ENCODE peak calls at places on chromosomes 4 and X, in four cellular contexts. One of them, this sample, is unnamed.

GRCh38 chrX:38095971-38096529 is 89.7 kb downstream of the SYTL5 start:
- DNase-seq in HepG2: no peak
- DNase-seq in SK-N-SH: no peak
- DNase-seq in K562: no peak
- DNase-seq in this sample: peak

GRCh38 chrX:35166023-35166422 is 223.4 kb downstream of the FAM47B start:
- DNase-seq in SK-N-SH: no peak
- DNase-seq in K562: no peak
- DNase-seq in HepG2: no peak
- DNase-seq in this sample: no peak

GRCh38 chr4:3720461-3720860 is 45.7 kb upstream of the ADRA2C start:
- DNase-seq in K562: no peak
- DNase-seq in HepG2: no peak
- DNase-seq in SK-N-SH: no peak
- DNase-seq in this sample: no peak

GRCh38 chr4:110484767-110485166 is 8.8 kb downstream of the ENPEP start:
- DNase-seq in K562: no peak
- DNase-seq in HepG2: no peak
- DNase-seq in SK-N-SH: no peak
- DNase-seq in this sample: no peak

GRCh38 chr4:95165926-95166524 is 382.7 kb downstream of the UNC5C start:
- DNase-seq in K562: peak
- DNase-seq in SK-N-SH: peak
- DNase-seq in HepG2: peak
- DNase-seq in this sample: peak

GRCh38 chrX:1385824-1386223 is 6.1 kb downstream of the SLC25A6 start:
- DNase-seq in SK-N-SH: peak
- DNase-seq in HepG2: no peak
- DNase-seq in K562: no peak
- DNase-seq in this sample: no peak

GRCh38 chr4:152510349-152511147 is 25.3 kb downstream of the FBXW7 start:
- DNase-seq in K562: no peak
- DNase-seq in SK-N-SH: no peak
- DNase-seq in HepG2: no peak
- DNase-seq in this sample: no peak

GRCh38 chrX:152895121-152895520 is 2.7 kb upstream of the ZNF185 start:
- DNase-seq in SK-N-SH: no peak
- DNase-seq in K562: no peak
- DNase-seq in HepG2: no peak
- DNase-seq in this sample: no peak

GRCh38 chrX:68732906-68733493 is 85.5 kb downstream of the STARD8 start:
- DNase-seq in HepG2: peak
- DNase-seq in K562: peak
- DNase-seq in SK-N-SH: peak
- DNase-seq in this sample: peak

GRCh38 chrX:38192007-38192625 is 28.6 kb downstream of the SRPX start:
- DNase-seq in HepG2: no peak
- DNase-seq in K562: peak
- DNase-seq in SK-N-SH: peak
- DNase-seq in this sample: no peak

GRCh38 chrX:49191033-49191871 is 5.1 kb upstream of the PRICKLE3 start:
- DNase-seq in HepG2: peak
- DNase-seq in SK-N-SH: peak
- DNase-seq in K562: peak
- DNase-seq in this sample: peak

GRCh38 chrX:49192722-49193328 is 6.7 kb upstream of the PRICKLE3 start:
- DNase-seq in K562: no peak
- DNase-seq in HepG2: no peak
- DNase-seq in SK-N-SH: no peak
- DNase-seq in this sample: no peak

GRCh38 chrX:49193542-49193964 is 6.4 kb downstream of the SYP start:
- DNase-seq in SK-N-SH: no peak
- DNase-seq in HepG2: no peak
- DNase-seq in K562: no peak
- DNase-seq in this sample: no peak

GRCh38 chrX:49188468-49189076 is 2.4 kb upstream of the PRICKLE3 start:
- DNase-seq in SK-N-SH: no peak
- DNase-seq in HepG2: no peak
- DNase-seq in K562: no peak
- DNase-seq in this sample: no peak

DNA sequence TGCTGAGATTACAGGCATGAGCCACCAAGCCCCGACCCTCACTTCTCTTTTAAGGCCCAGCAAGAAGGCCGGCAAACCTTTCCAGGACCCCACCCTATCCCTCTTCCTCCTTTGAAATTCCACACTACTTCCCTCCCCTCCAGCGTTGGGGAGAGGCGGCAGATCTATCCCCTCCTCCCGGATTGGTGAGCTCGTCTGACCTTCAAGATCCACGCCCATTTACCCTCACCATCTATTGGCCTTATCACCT is 4.5 kb upstream of the PRICKLE3 start:
- DNase-seq in HepG2: no peak
- DNase-seq in SK-N-SH: no peak
- DNase-seq in K562: no peak
- DNase-seq in this sample: no peak
- TF ChIP-seq POLR2AphosphoS5 in HepG2: peak
- TF ChIP-seq POLR2AphosphoS5 in SK-N-SH: peak
- TF ChIP-seq POLR2AphosphoS5 in K562: peak
- TF ChIP-seq POLR2AphosphoS5 in this sample: peak

GRCh38 chr4:6534050-6534449 is 40.9 kb upstream of the MAN2B2 start:
- DNase-seq in SK-N-SH: no peak
- DNase-seq in HepG2: no peak
- DNase-seq in K562: no peak
- DNase-seq in this sample: no peak

GRCh38 chr4:6532102-6532501 is 42.9 kb upstream of the MAN2B2 start:
- DNase-seq in HepG2: no peak
- DNase-seq in K562: no peak
- DNase-seq in SK-N-SH: no peak
- DNase-seq in this sample: no peak

GRCh38 chr4:6534618-6535328 is 40.2 kb upstream of the MAN2B2 start:
- DNase-seq in K562: no peak
- DNase-seq in HepG2: no peak
- DNase-seq in SK-N-SH: no peak
- DNase-seq in this sample: no peak

GRCh38 chr4:6530964-6531363 is 44.0 kb upstream of the MAN2B2 start:
- DNase-seq in HepG2: no peak
- DNase-seq in K562: no peak
- DNase-seq in SK-N-SH: no peak
- DNase-seq in this sample: no peak

DNA sequence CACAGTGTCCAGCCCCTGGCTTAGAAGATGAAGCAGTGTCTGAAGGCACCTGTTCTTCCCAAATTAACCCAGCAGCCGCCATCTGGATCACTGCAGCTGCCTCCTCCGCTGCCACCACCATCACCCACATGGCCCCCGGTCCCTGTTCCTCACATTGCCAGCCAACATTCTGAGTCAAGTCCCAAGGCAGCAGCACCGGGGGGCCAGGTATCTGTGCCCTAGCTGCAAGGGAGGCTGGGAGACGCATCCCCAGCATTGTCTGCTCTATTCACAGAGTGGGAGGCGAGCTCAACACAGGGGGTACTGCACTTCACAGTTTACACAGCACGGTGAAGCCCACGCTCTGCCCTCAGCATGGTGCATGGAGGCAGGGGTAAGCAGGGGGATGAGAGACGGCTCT is 42.3 kb upstream of the MAN2B2 start:
- DNase-seq in K562: no peak
- DNase-seq in HepG2: no peak
- DNase-seq in SK-N-SH: no peak
- DNase-seq in this sample: no peak
- TF ChIP-seq ELF1 in K562: no peak
- TF ChIP-seq ELF1 in HepG2: no peak
- TF ChIP-seq ELF1 in SK-N-SH: no peak
- TF ChIP-seq ELF1 in this sample: no peak

GRCh38 chr4:186689476-186689875 is 34.2 kb downstream of the FAT1 start:
- DNase-seq in SK-N-SH: no peak
- DNase-seq in K562: no peak
- DNase-seq in HepG2: no peak
- DNase-seq in this sample: no peak
- TF ChIP-seq MAX in SK-N-SH: no peak
- TF ChIP-seq MAX in K562: no peak
- TF ChIP-seq MAX in HepG2: no peak
- TF ChIP-seq MAX in this sample: no peak

GRCh38 chr4:55269970-55270369 is 76.1 kb upstream of the SRD5A3 start:
- DNase-seq in K562: no peak
- DNase-seq in SK-N-SH: no peak
- DNase-seq in HepG2: no peak
- DNase-seq in this sample: no peak
- TF ChIP-seq POLR2AphosphoS5 in K562: no peak
- TF ChIP-seq POLR2AphosphoS5 in SK-N-SH: no peak
- TF ChIP-seq POLR2AphosphoS5 in HepG2: no peak
- TF ChIP-seq POLR2AphosphoS5 in this sample: no peak

DNA sequence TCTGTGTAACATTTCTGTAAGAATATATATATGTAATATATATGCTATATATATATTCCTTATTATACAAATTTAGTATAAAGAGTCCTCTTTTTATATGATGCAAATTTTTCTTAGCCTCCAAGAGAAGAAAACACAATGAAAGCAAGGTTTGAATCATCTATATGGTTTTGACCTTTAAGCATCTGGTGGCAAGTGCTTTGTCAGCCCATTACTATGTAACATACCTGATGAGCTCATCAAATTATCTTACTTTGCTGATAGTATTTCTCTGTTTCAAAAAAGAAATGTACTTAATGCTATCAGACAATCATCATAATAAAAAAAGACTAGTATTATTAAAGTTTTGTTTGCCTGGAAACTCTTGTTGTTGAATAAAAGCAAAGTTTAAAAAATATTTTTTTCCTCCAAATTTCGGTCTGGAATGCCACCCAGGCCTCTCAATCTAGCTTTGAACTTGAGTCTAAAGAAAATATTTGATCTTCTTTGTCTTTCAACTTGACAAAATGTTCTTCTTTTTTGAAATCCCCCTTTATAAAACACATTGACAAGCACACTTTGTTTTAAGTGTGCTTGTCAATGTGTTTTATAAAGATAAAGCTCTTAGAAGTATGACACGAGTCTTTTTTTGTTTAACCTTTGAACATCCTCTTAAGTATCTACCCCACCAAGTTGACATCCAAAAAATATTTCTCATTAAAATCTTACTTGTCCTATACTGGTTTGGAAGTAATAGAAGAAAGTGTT is 26.2 kb downstream of the ZNF330 start:
- DNase-seq in K562: peak
- DNase-seq in HepG2: no peak
- DNase-seq in SK-N-SH: no peak
- DNase-seq in this sample: no peak
- TF ChIP-seq ELF1 in K562: no peak
- TF ChIP-seq ELF1 in HepG2: no peak
- TF ChIP-seq ELF1 in SK-N-SH: no peak
- TF ChIP-seq ELF1 in this sample: no peak

GRCh38 chrX:30153881-30154260 is 61.5 kb upstream of the MAGEB2 start:
- DNase-seq in HepG2: no peak
- DNase-seq in SK-N-SH: no peak
- DNase-seq in K562: no peak
- DNase-seq in this sample: no peak
- TF ChIP-seq MAX in HepG2: no peak
- TF ChIP-seq MAX in SK-N-SH: no peak
- TF ChIP-seq MAX in K562: no peak
- TF ChIP-seq MAX in this sample: no peak

GRCh38 chr4:57061395-57061794 is 48.8 kb downstream of the IGFBP7 start:
- DNase-seq in K562: no peak
- DNase-seq in HepG2: no peak
- DNase-seq in SK-N-SH: no peak
- DNase-seq in this sample: no peak
- TF ChIP-seq POLR2AphosphoS5 in K562: no peak
- TF ChIP-seq POLR2AphosphoS5 in HepG2: no peak
- TF ChIP-seq POLR2AphosphoS5 in SK-N-SH: no peak
- TF ChIP-seq POLR2AphosphoS5 in this sample: no peak

DNA sequence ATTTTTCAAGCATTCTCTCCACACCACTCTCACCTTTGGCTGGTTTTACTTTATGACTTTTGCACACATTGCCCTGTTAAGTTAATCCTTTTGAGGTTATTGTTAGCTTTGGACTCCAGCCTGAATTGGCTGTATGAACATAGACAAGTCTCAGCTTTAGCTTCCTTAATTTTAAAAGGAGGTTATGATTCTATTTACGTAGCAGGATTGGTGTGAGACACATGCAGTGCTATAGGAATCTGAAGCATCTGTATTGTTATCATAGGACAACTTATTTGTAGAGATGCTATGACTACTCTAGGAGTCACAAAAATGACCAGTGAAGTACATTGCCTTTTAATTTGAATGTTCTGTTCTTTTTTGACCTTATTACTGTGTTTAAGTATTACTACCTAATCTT is 15.7 kb downstream of the PGAM4 start:
- DNase-seq in HepG2: no peak
- DNase-seq in SK-N-SH: no peak
- DNase-seq in K562: no peak
- DNase-seq in this sample: no peak
- TF ChIP-seq ELF1 in HepG2: no peak
- TF ChIP-seq ELF1 in SK-N-SH: no peak
- TF ChIP-seq ELF1 in K562: no peak
- TF ChIP-seq ELF1 in this sample: no peak

DNA sequence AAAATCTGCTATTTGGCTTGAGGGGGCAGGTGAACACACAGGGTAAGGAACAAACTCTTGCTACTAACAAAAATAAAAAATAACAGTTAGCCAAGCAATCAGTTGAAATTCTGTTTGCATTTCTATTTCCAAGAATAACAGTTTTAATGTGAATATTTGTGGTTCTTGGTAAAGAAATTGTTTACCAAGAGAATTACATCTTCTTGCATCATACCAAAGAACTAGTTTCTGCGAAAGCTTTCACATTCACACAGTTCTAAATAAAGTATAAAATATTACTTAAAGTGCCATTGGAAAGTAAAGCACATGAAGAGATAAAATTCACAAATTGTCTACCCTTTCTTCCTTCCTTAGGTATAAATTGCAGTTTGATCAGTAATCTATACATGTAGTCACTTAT is 54.4 kb downstream of the KLHL4 start:
- DNase-seq in SK-N-SH: no peak
- DNase-seq in K562: no peak
- DNase-seq in HepG2: no peak
- DNase-seq in this sample: no peak
- TF ChIP-seq MAX in SK-N-SH: no peak
- TF ChIP-seq MAX in K562: no peak
- TF ChIP-seq MAX in HepG2: no peak
- TF ChIP-seq MAX in this sample: no peak

GRCh38 chr4:85741921-85742591 is 267.1 kb downstream of the ARHGAP24 start:
- DNase-seq in K562: no peak
- DNase-seq in HepG2: no peak
- DNase-seq in SK-N-SH: peak
- DNase-seq in this sample: no peak
- TF ChIP-seq POLR2AphosphoS5 in K562: peak
- TF ChIP-seq POLR2AphosphoS5 in HepG2: no peak
- TF ChIP-seq POLR2AphosphoS5 in SK-N-SH: no peak
- TF ChIP-seq POLR2AphosphoS5 in this sample: no peak

This sample was measured in HCT116.